ENCODE peak calls at places on chromosomes 6 and 20, in four cellular contexts. D is mammary epithelial cell, Z is ascending aorta, N is adipocyte. O is an unnamed sample.

GRCh38 chr6:11592289-11592906 is 54.8 kb downstream of the TMEM170B start:
- DNase-seq in Z (no peak), N (no peak), D (no peak), O (no peak)

GRCh38 chr6:41352396-41352795 is 17.0 kb downstream of the NCR2 start:
- DNase-seq in Z (peak), N (no peak), D (no peak), O (no peak)

GRCh38 chr6:50330963-50331362 is 281.2 kb upstream of the DEFB112 start:
- DNase-seq in D (no peak), Z (no peak), N (no peak), O (no peak)

GRCh38 chr6:20707166-20707485 is 172.9 kb downstream of the CDKAL1 start:
- DNase-seq in D (no peak), Z (no peak), N (no peak), O (no peak)

GRCh38 chr6:67615796-67616195 is 1019.3 kb upstream of the ADGRB3 start:
- DNase-seq in N (no peak), Z (no peak), D (no peak), O (peak)

GRCh38 chr6:27441001-27441400 is 31.9 kb downstream of the ZNF184 start:
- DNase-seq in D (peak), N (no peak), Z (no peak), O (no peak)

GRCh38 chr6:136607932-136608772 is 57.9 kb upstream of the MAP7 start:
- DNase-seq in D (peak), N (peak), Z (peak), O (peak)

GRCh38 chr6:14792118-14792955 is 453.5 kb upstream of the JARID2 start:
- DNase-seq in N (no peak), D (no peak), Z (no peak), O (peak)

GRCh38 chr6:33673847-33674246 is 37.7 kb downstream of the UQCC2 start:
- DNase-seq in D (no peak), N (no peak), Z (no peak), O (no peak)

GRCh38 chr6:158797331-158798202 is 21.6 kb downstream of the EZR start:
- DNase-seq in Z (no peak), N (peak), D (peak), O (no peak)

GRCh38 chr6:79515436-79515835 is 21.8 kb downstream of the LCA5 start:
- DNase-seq in Z (no peak), N (peak), D (no peak), O (no peak)

GRCh38 chr6:132684267-132684666 is 25.3 kb upstream of the TAAR1 start:
- DNase-seq in N (no peak), Z (no peak), D (no peak), O (no peak)

GRCh38 chr6:28719275-28719940 is 193.7 kb downstream of the GPX5 start:
- DNase-seq in N (no peak), Z (no peak), D (peak), O (peak)
- H3K4me3 ChIP-seq in N (no peak), Z (no peak), D (no peak), O (no peak)

DNA sequence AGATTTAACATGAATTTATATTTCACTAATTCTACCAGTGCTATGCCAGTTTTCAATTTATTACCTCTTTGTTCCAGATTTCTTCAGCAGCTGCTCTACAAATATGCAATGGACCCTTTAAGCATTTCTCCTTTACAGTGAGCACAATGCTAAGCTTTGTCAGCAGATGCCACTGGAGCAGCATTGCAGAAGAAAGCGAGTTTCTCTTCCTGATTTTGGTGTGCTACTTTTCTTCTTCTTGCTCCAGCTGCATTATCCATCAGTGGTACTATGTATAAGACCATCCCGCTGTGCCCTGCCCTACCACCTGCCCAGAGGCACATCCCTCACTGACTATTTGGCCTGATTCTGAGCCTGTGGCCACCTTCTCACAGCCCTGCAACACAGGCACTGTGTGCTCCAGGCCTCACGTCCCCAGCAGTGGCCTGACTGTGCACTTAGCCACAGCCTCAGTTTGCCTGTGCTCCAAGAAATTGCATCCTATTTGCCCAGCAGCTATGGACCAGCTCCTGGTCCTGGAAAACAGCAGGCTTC is 84.1 kb downstream of the TNFAIP3 start:
- DNase-seq in N (no peak), D (no peak), Z (no peak), O (no peak)
- H3K4me3 ChIP-seq in N (no peak), D (no peak), Z (no peak), O (no peak)

DNA sequence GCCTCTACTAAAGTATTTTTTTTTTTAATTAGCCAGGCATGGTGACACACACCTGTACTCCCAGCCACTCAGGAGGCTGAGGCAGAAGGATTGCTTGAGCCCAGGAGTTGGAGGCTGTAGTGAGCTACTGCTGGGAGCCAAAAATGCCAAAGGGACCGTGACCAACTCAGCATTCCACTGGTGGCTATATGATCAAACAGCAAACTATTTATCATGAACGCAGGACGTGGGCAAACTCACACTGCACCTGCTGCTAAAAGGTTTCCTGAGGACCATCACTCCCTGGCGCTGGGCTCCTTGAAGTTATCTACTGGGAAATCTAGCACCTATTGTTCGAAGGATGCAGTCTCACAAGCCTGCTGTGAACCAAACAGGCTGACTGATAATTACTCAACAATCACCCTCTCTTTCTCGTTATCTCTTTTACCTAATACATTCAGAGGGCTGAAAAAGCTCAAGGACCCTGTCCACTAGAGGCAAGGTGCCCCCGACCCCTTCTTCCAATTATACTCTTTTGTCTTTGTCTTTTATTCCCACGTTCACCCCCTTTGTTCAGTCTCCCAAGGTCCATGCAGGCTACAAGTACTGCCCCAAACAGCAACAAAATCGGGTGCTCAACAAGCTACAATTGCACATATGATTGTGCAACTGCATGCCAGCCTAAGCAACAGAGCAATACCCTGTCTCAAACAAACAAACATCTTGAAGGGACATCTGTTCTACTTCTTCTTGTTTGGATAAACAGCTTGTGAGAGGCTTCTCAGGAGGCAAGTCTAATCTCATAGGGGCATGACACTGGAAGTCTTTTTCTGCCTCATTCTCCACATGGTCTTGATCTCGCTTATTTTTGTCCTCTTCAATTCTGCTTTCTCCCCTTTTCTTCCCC is 47.7 kb upstream of the PLN start:
- DNase-seq in D (no peak), Z (no peak), N (peak), O (no peak)
- H3K4me3 ChIP-seq in D (no peak), Z (no peak), N (no peak), O (no peak)

DNA sequence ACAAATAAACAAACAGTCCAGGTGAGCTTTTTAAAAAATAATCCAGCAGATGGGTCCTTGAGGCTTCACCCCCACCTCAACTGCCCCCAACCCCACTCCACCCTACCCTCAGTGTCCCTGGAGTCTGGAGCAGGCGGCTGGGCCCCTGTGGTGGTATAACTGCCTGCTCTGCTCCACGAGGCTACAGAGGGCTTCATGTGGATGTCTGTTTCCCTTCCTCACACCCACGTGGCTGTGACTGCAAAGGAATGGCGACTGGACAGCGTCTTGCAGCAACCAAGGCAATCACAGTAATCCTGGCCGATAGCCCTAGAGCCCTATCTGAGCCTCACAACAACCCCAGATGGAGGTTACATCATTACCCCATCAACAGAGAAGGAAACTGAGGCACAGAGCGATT is 76.5 kb downstream of the SLC2A10 start:
- DNase-seq in Z (no peak), D (no peak), N (no peak), O (no peak)
- H3K4me3 ChIP-seq in Z (no peak), D (no peak), N (no peak), O (no peak)

GRCh38 chr6:107730106-107730505 is 94.0 kb downstream of the SCML4 start:
- DNase-seq in D (no peak), N (no peak), Z (no peak), O (no peak)

GRCh38 chr6:107731422-107732319 is 92.4 kb downstream of the SCML4 start:
- DNase-seq in N (no peak), D (no peak), Z (no peak), O (no peak)

GRCh38 chr6:107732461-107732860 is 91.7 kb downstream of the SCML4 start:
- DNase-seq in Z (no peak), N (no peak), D (no peak), O (no peak)

GRCh38 chr6:107729098-107729497 is 95.0 kb downstream of the SCML4 start:
- DNase-seq in D (no peak), Z (no peak), N (no peak), O (no peak)

DNA sequence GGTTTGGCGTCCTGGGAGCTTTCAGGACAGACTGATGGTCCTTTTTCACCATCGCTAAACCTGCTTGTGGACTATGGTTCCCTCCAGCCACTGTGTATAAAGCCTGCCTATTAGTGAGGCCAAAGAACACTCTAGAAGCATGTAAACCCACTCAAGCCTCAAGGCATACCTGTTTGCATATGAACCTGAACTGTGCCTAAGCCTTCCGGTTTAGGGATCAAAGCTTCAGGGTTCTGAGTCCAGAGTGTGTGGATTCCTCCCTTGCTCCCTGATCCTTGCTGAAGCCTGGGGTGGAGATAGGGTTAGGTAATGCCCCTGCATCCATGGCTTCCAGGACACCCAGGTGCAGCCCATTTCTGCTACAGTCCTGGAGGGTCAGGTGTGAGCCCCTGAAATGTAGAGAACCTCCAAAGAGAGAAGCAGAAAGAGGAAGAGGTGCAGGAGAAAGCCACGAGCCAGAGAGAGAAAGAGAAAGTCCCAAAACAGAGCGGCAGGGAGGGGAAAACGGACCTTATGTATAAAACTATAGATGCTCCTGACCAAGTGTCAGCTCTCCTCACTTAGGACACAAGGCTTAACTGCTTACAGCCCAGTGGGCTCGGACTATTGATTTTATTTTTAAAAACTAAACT is 93.3 kb downstream of the SCML4 start:
- DNase-seq in Z (no peak), N (no peak), D (no peak), O (no peak)
- H3K4me3 ChIP-seq in Z (no peak), N (no peak), D (no peak), O (no peak)

DNA sequence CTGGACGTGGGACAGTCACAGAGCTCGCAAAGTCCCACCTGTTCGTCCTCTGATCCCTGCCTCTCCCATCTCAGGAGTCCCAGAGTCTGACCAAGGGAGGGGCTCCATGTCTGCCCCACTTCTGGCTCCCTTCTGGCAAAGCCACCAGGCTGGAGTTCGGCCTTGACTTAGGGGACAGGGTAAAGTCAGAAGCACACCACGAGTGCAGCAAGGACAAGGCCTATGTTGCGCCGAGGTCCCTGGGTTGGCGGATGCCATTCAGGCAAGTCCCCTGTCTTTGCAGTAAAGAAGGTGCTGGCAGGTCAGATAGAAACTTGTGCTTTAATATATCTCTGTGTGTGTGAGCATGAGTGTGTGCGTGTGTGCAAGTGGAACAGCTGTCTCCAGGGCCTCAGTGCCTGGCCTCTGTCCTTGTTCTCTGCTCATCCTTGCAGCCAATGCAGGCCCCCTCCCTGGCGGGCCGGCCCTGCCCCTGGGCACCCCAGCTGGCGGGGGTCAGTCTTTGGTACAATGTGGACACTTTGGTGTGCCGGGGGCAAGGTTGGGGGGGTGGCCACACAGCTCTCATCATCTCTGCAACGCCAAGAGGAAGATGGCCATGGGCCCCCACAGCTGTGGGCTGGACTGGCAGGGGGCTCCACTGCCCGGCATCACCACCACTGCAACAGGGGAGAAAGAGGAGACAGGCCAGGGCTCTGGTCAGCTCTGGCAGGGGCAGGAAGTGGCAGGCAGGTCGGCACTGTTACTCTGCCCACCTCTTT is 60.7 kb downstream of the MDGA1 start:
- DNase-seq in D (no peak), Z (no peak), N (no peak), O (no peak)
- H3K4me3 ChIP-seq in D (no peak), Z (no peak), N (no peak), O (no peak)

DNA sequence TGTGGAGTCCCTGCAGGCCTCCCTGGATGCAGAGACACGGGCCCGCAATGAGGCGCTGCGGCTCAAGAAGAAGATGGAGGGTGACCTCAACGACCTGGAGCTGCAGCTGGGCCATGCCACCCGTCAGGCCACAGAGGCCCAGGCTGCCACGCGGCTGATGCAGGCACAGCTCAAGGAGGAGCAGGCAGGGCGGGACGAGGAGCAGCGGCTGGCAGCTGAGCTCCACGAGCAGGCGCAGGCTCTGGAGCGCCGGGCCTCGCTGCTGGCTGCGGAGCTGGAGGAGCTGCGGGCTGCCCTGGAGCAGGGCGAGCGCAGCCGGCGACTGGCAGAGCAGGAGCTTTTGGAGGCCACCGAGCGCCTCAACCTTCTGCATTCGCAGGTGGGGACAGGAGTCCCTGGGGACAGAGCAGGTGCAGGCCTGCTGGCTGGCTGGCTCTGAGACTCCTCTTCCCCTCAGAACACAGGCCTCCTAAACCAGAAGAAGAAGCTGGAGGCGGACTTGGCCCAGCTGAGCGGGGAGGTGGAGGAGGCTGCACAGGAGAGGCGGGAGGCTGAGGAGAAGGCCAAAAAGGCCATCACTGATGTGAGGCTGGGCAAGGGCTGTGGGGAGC is 44.7 kb downstream of the MYH7B start:
- DNase-seq in Z (no peak), N (no peak), D (no peak), O (no peak)
- H3K4me3 ChIP-seq in Z (no peak), N (no peak), D (no peak), O (no peak)